ENCODE peak calls at places on chromosomes 11 and 22, in four cellular contexts. N, V, S and E are unnamed samples.

GRCh38 chr11:104529213-104529612 is 365.3 kb upstream of the PDGFD start:
- DNase-seq in N (no peak), S (no peak), V (no peak), E (no peak)

GRCh38 chr11:24086921-24087320 is 409.9 kb upstream of the LUZP2 start:
- DNase-seq in N (no peak), S (no peak), V (no peak), E (no peak)

GRCh38 chr11:118641463-118642019 is 34.1 kb downstream of the PHLDB1 start:
- DNase-seq in V (no peak), N (no peak), S (no peak), E (no peak)

GRCh38 chr11:67006029-67006884 is 16.7 kb upstream of the SYT12 start:
- DNase-seq in S (peak), N (no peak), V (peak), E (no peak)

GRCh38 chr11:126408901-126409670 is 53.6 kb downstream of the ST3GAL4 start:
- DNase-seq in S (no peak), V (no peak), N (no peak), E (no peak)

GRCh38 chr11:122319842-122320555 is 204.0 kb upstream of the BLID start:
- DNase-seq in N (no peak), S (no peak), V (no peak), E (no peak)

GRCh38 chr11:84130646-84131427 is 844.7 kb upstream of the CCDC90B start:
- DNase-seq in N (no peak), V (no peak), S (no peak), E (peak)

GRCh38 chr22:35930933-35931332 is 97.7 kb downstream of the RBFOX2 start:
- DNase-seq in V (no peak), S (no peak), N (no peak), E (peak)

GRCh38 chr22:44217346-44217745 is 36.6 kb downstream of the PARVG start:
- DNase-seq in N (no peak), V (no peak), S (no peak), E (no peak)

GRCh38 chr11:73398721-73399120 is 22.5 kb downstream of the RELT start:
- DNase-seq in V (no peak), N (no peak), S (no peak), E (no peak)

GRCh38 chr11:128463975-128464374 is 123.4 kb downstream of the ETS1 start:
- DNase-seq in V (no peak), S (no peak), N (no peak), E (no peak)

GRCh38 chr11:13141731-13142724 is 132.9 kb downstream of the RASSF10 start:
- DNase-seq in V (no peak), S (no peak), N (no peak), E (no peak)

GRCh38 chr11:30878400-30878799 is 292.2 kb upstream of the MPPED2 start:
- DNase-seq in S (no peak), N (no peak), V (no peak), E (no peak)

GRCh38 chr22:47450876-47451475 is 688.5 kb downstream of the TBC1D22A start:
- DNase-seq in V (no peak), S (no peak), N (no peak), E (no peak)

GRCh38 chr11:2182692-2183474 is 11.3 kb upstream of the TH start:
- DNase-seq in V (no peak), S (no peak), N (no peak), E (no peak)

GRCh38 chr11:999009-999408 is 37.5 kb downstream of the MUC6 start:
- DNase-seq in S (no peak), V (no peak), N (no peak), E (no peak)

GRCh38 chr11:41660585-41660984 is 201.1 kb upstream of the LRRC4C start:
- DNase-seq in V (no peak), S (no peak), N (no peak), E (peak)